ENCODE peak calls at places on chromosomes 1 and 21, in ten cellular contexts. C, Y, H, L, B, S, E, W, T and M are unnamed samples.

GRCh38 chr21:31182231-31183129 is 144.2 kb upstream of the KRTAP19-8 start:
- DNase-seq in B (no peak), T (no peak), L (no peak), C (no peak), S (no peak), H (no peak), Y (peak; percentile 38), E (no peak), W (peak; percentile 31), M (no peak)

GRCh38 chr1:151327903-151328674 is 873 bp upstream of the PI4KB start:
- DNase-seq in E (no peak), C (no peak), Y (no peak), L (no peak), B (peak; percentile 43), H (peak; percentile 58), T (no peak), S (peak; percentile 26), W (no peak), M (peak; percentile 56)

GRCh38 chr21:42513151-42513984 is at the start of gene SLC37A1:
- DNase-seq in E (no peak), T (no peak), L (no peak), Y (peak; percentile 80), H (peak; percentile 36), B (peak; percentile 62), S (peak; percentile 42), C (no peak), W (peak; percentile 50), M (peak; percentile 48)

GRCh38 chr1:39698568-39698967 is 7.3 kb upstream of the HPCAL4 start:
- DNase-seq in E (no peak), B (no peak), C (no peak), W (no peak), L (no peak), H (no peak), S (no peak), T (no peak), Y (no peak), M (no peak)

GRCh38 chr1:220527279-220528048 is 472 bp upstream of the MARK1 start:
- DNase-seq in H (peak; percentile 15), L (no peak), S (no peak), E (no peak), Y (peak; percentile 83), T (no peak), C (no peak), B (no peak), W (no peak), M (peak; percentile 36)

GRCh38 chr1:162541619-162542141 is 19.8 kb upstream of the UAP1 start:
- DNase-seq in W (no peak), H (peak; percentile 98), C (peak; percentile 41), T (peak; percentile 97), E (peak; percentile 72), S (peak; percentile 17), Y (no peak), L (peak; percentile 84), B (no peak), M (no peak)

GRCh38 chr1:244319283-244320132 is 132.2 kb downstream of the ADSS2 start:
- DNase-seq in T (peak; percentile 86), L (no peak), H (peak; percentile 95), C (no peak), B (no peak), E (no peak), Y (no peak), S (no peak), W (no peak), M (no peak)

GRCh38 chr1:91801496-91802115 is 84.3 kb downstream of the TGFBR3 start:
- DNase-seq in H (no peak), Y (no peak), T (no peak), W (no peak), S (no peak), L (no peak), B (no peak), E (no peak), C (no peak), M (no peak)

GRCh38 chr21:43938751-43939442 is 73.2 kb upstream of the TRAPPC10 start:
- DNase-seq in E (no peak), L (no peak), H (peak; percentile 87), S (peak; percentile 80), W (peak; percentile 90), B (peak; percentile 94), T (no peak), Y (peak; percentile 81), C (peak; percentile 71), M (peak; percentile 82)

GRCh38 chr1:159055181-159055621 is 21.4 kb downstream of the AIM2 start:
- DNase-seq in T (no peak), L (no peak), C (no peak), Y (no peak), B (no peak), H (no peak), S (no peak), E (no peak), W (no peak), M (no peak)

GRCh38 chr21:45517249-45518065 is 24.8 kb downstream of the SLC19A1 start:
- DNase-seq in T (no peak), H (no peak), E (no peak), S (no peak), L (no peak), C (no peak), Y (no peak), B (no peak), W (no peak), M (peak; percentile 4)

GRCh38 chr1:46220808-46221207 is 17.7 kb downstream of the LURAP1 start:
- DNase-seq in L (no peak), T (no peak), B (no peak), E (no peak), W (no peak), S (no peak), H (no peak), C (no peak), Y (no peak), M (no peak)

GRCh38 chr1:79079770-79080169 is 73.2 kb upstream of the ADGRL4 start:
- DNase-seq in S (no peak), E (peak; percentile 57), H (peak; percentile 83), T (peak; percentile 69), L (peak; percentile 65), B (peak; percentile 15), W (no peak), Y (no peak), C (no peak), M (no peak)

GRCh38 chr1:97385536-97385935 is 535.3 kb downstream of the DPYD start:
- DNase-seq in S (no peak), W (no peak), L (no peak), C (no peak), Y (no peak), B (no peak), H (no peak), T (no peak), E (no peak), M (no peak)

GRCh38 chr1:31583995-31584868 is 7.9 kb downstream of the TINAGL1 start:
- DNase-seq in Y (no peak), B (no peak), E (no peak), L (no peak), C (no peak), T (no peak), W (no peak), S (no peak), H (no peak), M (no peak)

GRCh38 chr1:41296476-41296875 is 54.4 kb upstream of the SCMH1 start:
- DNase-seq in C (no peak), Y (no peak), W (no peak), S (no peak), H (no peak), T (no peak), L (no peak), B (no peak), E (no peak), M (no peak)

GRCh38 chr21:14545906-14546480 is at the start of gene SAMSN1:
- DNase-seq in E (no peak), Y (no peak), S (no peak), L (no peak), W (no peak), C (no peak), T (no peak), B (no peak), H (no peak), M (no peak)

GRCh38 chr1:6347641-6348487 is 45.7 kb downstream of the ACOT7 start:
- DNase-seq in T (no peak), W (peak; percentile 47), L (no peak), H (peak; percentile 41), B (peak; percentile 74), C (no peak), Y (peak; percentile 63), S (no peak), E (no peak), M (peak; percentile 77)

GRCh38 chr1:202056644-202057334 is 46.4 kb downstream of the ELF3 start:
- DNase-seq in C (no peak), W (no peak), Y (no peak), T (no peak), L (no peak), S (peak; percentile 96), H (no peak), E (no peak), B (peak; percentile 20), M (no peak)

GRCh38 chr1:99768525-99769382 is 2.3 kb upstream of the FRRS1 start:
- DNase-seq in E (no peak), W (no peak), T (no peak), H (no peak), S (no peak), L (no peak), B (no peak), Y (no peak), C (no peak), M (no peak)

GRCh38 chr1:109385417-109385816 is 12.3 kb downstream of the SORT1 start:
- DNase-seq in S (no peak), H (no peak), B (no peak), E (no peak), L (no peak), T (no peak), W (no peak), Y (no peak), C (no peak), M (no peak)

GRCh38 chr1:152164542-152165136 is 5.6 kb upstream of the RPTN start:
- DNase-seq in E (no peak), B (no peak), H (no peak), T (no peak), Y (no peak), L (no peak), S (peak; percentile 78), C (no peak), W (no peak), M (no peak)

GRCh38 chr1:38763106-38763505 is 96.5 kb downstream of the RRAGC start:
- DNase-seq in H (no peak), S (no peak), W (no peak), B (no peak), E (no peak), L (no peak), T (no peak), Y (no peak), C (no peak), M (no peak)

GRCh38 chr1:230858918-230859819 is 9.2 kb downstream of the C1orf198 start:
- DNase-seq in L (no peak), B (no peak), S (no peak), Y (peak; percentile 51), C (no peak), E (no peak), T (no peak), H (peak; percentile 9), W (no peak), M (no peak)

GRCh38 chr1:201456499-201457309 is 12.3 kb downstream of the PHLDA3 start:
- DNase-seq in H (peak; percentile 99), W (no peak), L (peak; percentile 83), B (no peak), C (no peak), T (peak; percentile 86), E (peak; percentile 84), Y (peak; percentile 70), S (no peak), M (no peak)

GRCh38 chr1:39047374-39048229 is 21.5 kb downstream of the NDUFS5 start:
- DNase-seq in B (no peak), E (peak; percentile 65), L (peak; percentile 51), C (peak; percentile 28), S (no peak), Y (peak; percentile 19), W (no peak), H (peak; percentile 96), T (peak; percentile 52), M (no peak)

GRCh38 chr1:38474738-38475623 is 384.6 kb downstream of the RRAGC start:
- DNase-seq in C (no peak), E (no peak), T (no peak), S (no peak), L (no peak), W (no peak), H (no peak), B (no peak), Y (no peak), M (no peak)

GRCh38 chr21:44842087-44842486 is 24.2 kb upstream of the SUMO3 start:
- DNase-seq in H (no peak), L (no peak), W (no peak), B (no peak), E (no peak), C (no peak), T (no peak), Y (no peak), S (no peak), M (no peak)